ENCODE peak calls at places on chromosome 7, in four cellular contexts. One of them, this sample, is unnamed.
A peak's percentile ranks its signal among the peaks of the same experiment; 100 is the strongest.

GRCh38 chr7:34837826-34838225 is 179.8 kb downstream of the NPSR1 start:
- DNase-seq in cardiac muscle cell: no peak
- DNase-seq in right lobe of liver: no peak
- DNase-seq in fibroblast of lung: no peak
- DNase-seq in this sample: no peak

GRCh38 chr7:149011491-149011890 is 16.8 kb downstream of the PDIA4 start:
- DNase-seq in cardiac muscle cell: no peak
- DNase-seq in right lobe of liver: no peak
- DNase-seq in fibroblast of lung: no peak
- DNase-seq in this sample: no peak

GRCh38 chr7:25297231-25297630 is 68.9 kb upstream of the NPVF start:
- DNase-seq in cardiac muscle cell: no peak
- DNase-seq in right lobe of liver: no peak
- DNase-seq in fibroblast of lung: no peak
- DNase-seq in this sample: no peak

GRCh38 chr7:37083311-37084096 is 359.2 kb upstream of the AOAH start:
- DNase-seq in cardiac muscle cell: no peak
- DNase-seq in right lobe of liver: no peak
- DNase-seq in fibroblast of lung: peak; percentile 27
- DNase-seq in this sample: peak; percentile 45

GRCh38 chr7:103117016-103117415 is 31.9 kb downstream of the NAPEPLD start:
- DNase-seq in cardiac muscle cell: no peak
- DNase-seq in right lobe of liver: no peak
- DNase-seq in fibroblast of lung: no peak
- DNase-seq in this sample: no peak

GRCh38 chr7:82017334-82017943 is 247.6 kb upstream of the HGF start:
- DNase-seq in cardiac muscle cell: peak; percentile 30
- DNase-seq in right lobe of liver: no peak
- DNase-seq in fibroblast of lung: peak; percentile 74
- DNase-seq in this sample: no peak

GRCh38 chr7:138848056-138848975 is 50.3 kb upstream of the ATP6V0A4 start:
- DNase-seq in cardiac muscle cell: no peak
- DNase-seq in right lobe of liver: no peak
- DNase-seq in fibroblast of lung: peak; percentile 54
- DNase-seq in this sample: no peak

GRCh38 chr7:126805351-126805750 is 447.4 kb downstream of the GRM8 start:
- DNase-seq in cardiac muscle cell: no peak
- DNase-seq in right lobe of liver: no peak
- DNase-seq in fibroblast of lung: no peak
- DNase-seq in this sample: no peak

GRCh38 chr7:143487566-143487965 is 9.9 kb downstream of the TAS2R41 start:
- DNase-seq in cardiac muscle cell: no peak
- DNase-seq in right lobe of liver: peak; percentile 81
- DNase-seq in fibroblast of lung: peak; percentile 78
- DNase-seq in this sample: no peak

GRCh38 chr7:64951250-64951848 is 39.5 kb downstream of the ZNF117 start:
- DNase-seq in cardiac muscle cell: peak; percentile 56
- DNase-seq in right lobe of liver: no peak
- DNase-seq in fibroblast of lung: peak; percentile 65
- DNase-seq in this sample: peak; percentile 4

GRCh38 chr7:70846208-70846607 is 285.7 kb upstream of the GALNT17 start:
- DNase-seq in cardiac muscle cell: no peak
- DNase-seq in right lobe of liver: no peak
- DNase-seq in fibroblast of lung: no peak
- DNase-seq in this sample: no peak

GRCh38 chr7:18786796-18787195 is 291.2 kb downstream of the HDAC9 start:
- DNase-seq in cardiac muscle cell: no peak
- DNase-seq in right lobe of liver: no peak
- DNase-seq in fibroblast of lung: no peak
- DNase-seq in this sample: no peak

GRCh38 chr7:94511763-94512162 is 2.2 kb downstream of the CASD1 start:
- DNase-seq in cardiac muscle cell: no peak
- DNase-seq in right lobe of liver: no peak
- DNase-seq in fibroblast of lung: peak; percentile 2
- DNase-seq in this sample: no peak

GRCh38 chr7:84191261-84191660 is 3.3 kb downstream of the SEMA3A start:
- DNase-seq in cardiac muscle cell: no peak
- DNase-seq in right lobe of liver: no peak
- DNase-seq in fibroblast of lung: peak; percentile 48
- DNase-seq in this sample: no peak
- H3K4me3 ChIP-seq in cardiac muscle cell: peak overlapping the region; percentile 56
- H3K4me3 ChIP-seq in right lobe of liver: no peak overlapping the region
- H3K4me3 ChIP-seq in fibroblast of lung: peak overlapping the region; percentile 80
- H3K4me3 ChIP-seq in this sample: no peak overlapping the region

GRCh38 chr7:55019329-55019690 is 493 bp downstream of the EGFR start:
- DNase-seq in cardiac muscle cell: peak; percentile 46
- DNase-seq in right lobe of liver: peak; percentile 60
- DNase-seq in fibroblast of lung: peak; percentile 42
- DNase-seq in this sample: no peak
- H3K4me3 ChIP-seq in cardiac muscle cell: peak overlapping the region; percentile 72
- H3K4me3 ChIP-seq in right lobe of liver: peak overlapping the region; percentile 82
- H3K4me3 ChIP-seq in fibroblast of lung: peak overlapping the region; percentile 79
- H3K4me3 ChIP-seq in this sample: peak overlapping the region; percentile 75

DNA sequence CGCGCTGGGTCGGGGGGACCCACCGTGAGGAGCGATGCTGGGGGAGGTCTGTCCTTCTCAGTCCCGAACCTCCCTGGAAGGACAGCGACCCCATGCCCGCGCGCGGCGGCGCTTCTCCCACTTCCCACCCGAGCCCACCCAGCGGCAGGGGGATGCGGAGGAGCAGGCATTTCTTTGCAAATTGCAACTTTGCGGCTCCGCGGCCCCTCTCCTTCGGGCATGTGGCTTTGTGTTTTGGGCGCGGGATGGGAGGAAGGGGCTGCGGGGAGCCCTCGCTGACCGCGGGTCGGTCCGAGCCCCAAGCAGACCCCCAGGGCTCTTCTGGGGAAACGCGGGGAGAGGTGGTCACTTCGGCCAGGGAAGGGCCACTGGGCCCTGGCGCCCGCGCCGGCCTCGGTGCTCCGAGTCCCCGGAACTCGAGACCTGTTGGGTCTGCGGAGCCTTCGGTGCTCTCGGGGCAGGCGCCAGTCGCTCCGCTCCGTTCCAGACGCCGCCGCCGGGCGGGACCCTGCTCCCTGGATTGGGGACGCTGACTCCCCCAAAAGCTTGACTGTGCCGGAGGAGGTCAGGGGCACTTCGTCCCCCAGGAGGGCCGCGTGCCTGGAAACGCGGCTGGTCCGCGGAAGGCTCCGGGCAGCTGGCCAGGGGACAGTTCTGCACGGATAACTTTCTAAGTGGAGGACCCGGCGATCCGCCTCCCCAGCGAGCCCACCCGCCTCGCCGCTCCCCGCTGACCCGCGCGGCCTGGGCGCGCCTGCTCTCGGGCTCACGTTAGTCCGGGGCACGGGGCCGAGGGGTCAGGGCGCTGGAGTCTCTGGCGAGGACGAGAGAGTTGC is 164.2 kb upstream of the DPP6 start:
- DNase-seq in cardiac muscle cell: peak; percentile 8
- DNase-seq in right lobe of liver: no peak
- DNase-seq in fibroblast of lung: no peak
- DNase-seq in this sample: no peak
- H3K4me3 ChIP-seq in cardiac muscle cell: peak overlapping the region; percentile 9
- H3K4me3 ChIP-seq in right lobe of liver: no peak overlapping the region
- H3K4me3 ChIP-seq in fibroblast of lung: no peak overlapping the region
- H3K4me3 ChIP-seq in this sample: no peak overlapping the region

GRCh38 chr7:140479739-140480084 is 407 bp upstream of the MKRN1 start:
- DNase-seq in cardiac muscle cell: no peak
- DNase-seq in right lobe of liver: no peak
- DNase-seq in fibroblast of lung: no peak
- DNase-seq in this sample: no peak

GRCh38 chr7:140479062-140479738 is at the start of gene MKRN1:
- DNase-seq in cardiac muscle cell: peak; percentile 98
- DNase-seq in right lobe of liver: peak; percentile 97
- DNase-seq in fibroblast of lung: peak; percentile 91
- DNase-seq in this sample: peak; percentile 47

GRCh38 chr7:140475747-140476333 is 3.5 kb downstream of the MKRN1 start:
- DNase-seq in cardiac muscle cell: peak; percentile 64
- DNase-seq in right lobe of liver: no peak
- DNase-seq in fibroblast of lung: peak; percentile 52
- DNase-seq in this sample: no peak

GRCh38 chr7:140478361-140479061 is 794 bp downstream of the MKRN1 start:
- DNase-seq in cardiac muscle cell: peak; percentile 71
- DNase-seq in right lobe of liver: peak; percentile 48
- DNase-seq in fibroblast of lung: peak; percentile 51
- DNase-seq in this sample: no peak

GRCh38 chr7:140476698-140477261 is 2.5 kb downstream of the MKRN1 start:
- DNase-seq in cardiac muscle cell: no peak
- DNase-seq in right lobe of liver: no peak
- DNase-seq in fibroblast of lung: no peak
- DNase-seq in this sample: no peak
- H3K4me3 ChIP-seq in cardiac muscle cell: peak overlapping the region; percentile 90
- H3K4me3 ChIP-seq in right lobe of liver: peak overlapping the region; percentile 94
- H3K4me3 ChIP-seq in fibroblast of lung: no peak overlapping the region
- H3K4me3 ChIP-seq in this sample: no peak overlapping the region

DNA sequence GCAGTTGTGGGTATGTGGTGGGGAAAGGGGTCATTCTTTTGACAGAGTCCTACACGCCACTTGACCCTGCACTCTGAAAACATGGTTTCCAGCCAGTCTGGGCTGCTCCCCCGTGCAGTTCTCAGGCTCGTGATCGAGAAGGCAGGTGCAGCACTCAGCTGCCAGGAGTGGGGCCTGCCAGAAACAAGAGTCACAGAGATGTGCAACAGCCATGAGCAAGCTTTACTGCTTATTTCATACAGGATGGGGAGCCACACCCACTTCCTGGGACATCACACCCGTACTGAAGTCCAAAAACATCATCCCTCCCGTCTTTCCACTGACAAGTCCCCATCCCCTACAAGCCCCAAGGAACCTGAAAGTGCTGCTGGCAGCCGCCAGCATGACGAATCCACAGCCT is 9.3 kb downstream of the ATG9B start:
- DNase-seq in cardiac muscle cell: no peak
- DNase-seq in right lobe of liver: no peak
- DNase-seq in fibroblast of lung: no peak
- DNase-seq in this sample: no peak
- H3K4me3 ChIP-seq in cardiac muscle cell: no peak overlapping the region
- H3K4me3 ChIP-seq in right lobe of liver: no peak overlapping the region
- H3K4me3 ChIP-seq in fibroblast of lung: no peak overlapping the region
- H3K4me3 ChIP-seq in this sample: no peak overlapping the region

GRCh38 chr7:155948423-155948822 is 136.2 kb upstream of the SHH start:
- DNase-seq in cardiac muscle cell: no peak
- DNase-seq in right lobe of liver: no peak
- DNase-seq in fibroblast of lung: no peak
- DNase-seq in this sample: no peak

GRCh38 chr7:155953501-155953778 is 141.2 kb upstream of the SHH start:
- DNase-seq in cardiac muscle cell: no peak
- DNase-seq in right lobe of liver: no peak
- DNase-seq in fibroblast of lung: no peak
- DNase-seq in this sample: no peak

GRCh38 chr7:155948845-155949244 is 136.6 kb upstream of the SHH start:
- DNase-seq in cardiac muscle cell: no peak
- DNase-seq in right lobe of liver: no peak
- DNase-seq in fibroblast of lung: no peak
- DNase-seq in this sample: no peak

GRCh38 chr7:155951554-155952158 is 139.4 kb upstream of the SHH start:
- DNase-seq in cardiac muscle cell: no peak
- DNase-seq in right lobe of liver: peak; percentile 85
- DNase-seq in fibroblast of lung: peak; percentile 94
- DNase-seq in this sample: no peak

DNA sequence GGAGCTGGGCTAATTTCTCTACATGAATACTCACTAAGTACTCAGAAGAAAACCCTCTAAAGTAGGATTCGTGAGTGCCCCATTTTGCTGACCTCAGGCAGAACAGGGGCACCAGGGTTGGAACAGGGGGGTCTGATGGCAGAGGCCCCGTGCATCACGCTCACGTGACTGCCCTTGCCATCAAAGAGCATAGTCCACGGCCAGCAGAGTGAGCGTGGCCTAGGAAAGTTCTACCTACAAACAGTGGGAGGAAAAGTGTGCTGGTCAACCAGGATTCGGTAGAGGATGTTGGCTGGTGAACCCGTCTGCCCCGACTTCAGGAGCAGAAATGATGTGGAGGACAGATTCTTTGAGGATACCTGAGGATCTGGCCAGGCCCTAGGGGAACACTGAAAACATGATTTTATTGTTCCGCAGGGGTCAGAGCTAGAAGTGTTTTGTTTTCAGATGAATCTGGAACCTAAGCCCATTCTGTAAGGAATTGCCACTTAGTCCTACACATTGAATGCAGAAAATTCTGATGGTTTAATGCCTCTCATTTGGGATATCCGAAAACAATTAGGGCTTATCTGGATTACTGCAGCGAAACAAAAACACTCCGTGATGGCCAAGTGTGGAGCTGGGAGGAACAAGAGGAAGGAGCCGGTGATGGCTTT is 138.8 kb upstream of the SHH start:
- DNase-seq in cardiac muscle cell: no peak
- DNase-seq in right lobe of liver: no peak
- DNase-seq in fibroblast of lung: no peak
- DNase-seq in this sample: no peak
- H3K4me3 ChIP-seq in cardiac muscle cell: no peak overlapping the region
- H3K4me3 ChIP-seq in right lobe of liver: no peak overlapping the region
- H3K4me3 ChIP-seq in fibroblast of lung: no peak overlapping the region
- H3K4me3 ChIP-seq in this sample: no peak overlapping the region

GRCh38 chr7:105325225-105325904 is 63.4 kb downstream of the SRPK2 start:
- DNase-seq in cardiac muscle cell: no peak
- DNase-seq in right lobe of liver: no peak
- DNase-seq in fibroblast of lung: no peak
- DNase-seq in this sample: no peak
- H3K4me3 ChIP-seq in cardiac muscle cell: no peak overlapping the region
- H3K4me3 ChIP-seq in right lobe of liver: no peak overlapping the region
- H3K4me3 ChIP-seq in fibroblast of lung: no peak overlapping the region
- H3K4me3 ChIP-seq in this sample: no peak overlapping the region

GRCh38 chr7:977326-978048 is 2.1 kb upstream of the COX19 start:
- DNase-seq in cardiac muscle cell: no peak
- DNase-seq in right lobe of liver: no peak
- DNase-seq in fibroblast of lung: no peak
- DNase-seq in this sample: no peak

GRCh38 chr7:981793-982510 is 1.0 kb upstream of the CYP2W1 start:
- DNase-seq in cardiac muscle cell: no peak
- DNase-seq in right lobe of liver: no peak
- DNase-seq in fibroblast of lung: no peak
- DNase-seq in this sample: no peak

GRCh38 chr7:978049-978346 is 2.6 kb upstream of the COX19 start:
- DNase-seq in cardiac muscle cell: no peak
- DNase-seq in right lobe of liver: no peak
- DNase-seq in fibroblast of lung: no peak
- DNase-seq in this sample: no peak

GRCh38 chr7:978416-979091 is 3.2 kb upstream of the COX19 start:
- DNase-seq in cardiac muscle cell: no peak
- DNase-seq in right lobe of liver: no peak
- DNase-seq in fibroblast of lung: no peak
- DNase-seq in this sample: no peak

GRCh38 chr7:979886-980571 is 3.0 kb upstream of the CYP2W1 start:
- DNase-seq in cardiac muscle cell: no peak
- DNase-seq in right lobe of liver: no peak
- DNase-seq in fibroblast of lung: no peak
- DNase-seq in this sample: no peak
- H3K4me3 ChIP-seq in cardiac muscle cell: no peak overlapping the region
- H3K4me3 ChIP-seq in right lobe of liver: no peak overlapping the region
- H3K4me3 ChIP-seq in fibroblast of lung: no peak overlapping the region
- H3K4me3 ChIP-seq in this sample: no peak overlapping the region